ENCODE peak calls at places on chromosome 22, in six cellular contexts. Z, W, P, N, E and A are unnamed samples.

GRCh38 chr22:29377979-29378378 is 10.4 kb downstream of the AP1B1 start:
- DNase-seq in Z (no peak), W (peak), P (no peak), N (no peak), E (no peak), A (no peak)

GRCh38 chr22:20016734-20017621 is at the start of gene ARVCF:
- DNase-seq in Z (peak), W (peak), P (peak), N (peak), E (peak), A (peak)

GRCh38 chr22:23357028-23357427 is 176.7 kb downstream of the BCR start:
- DNase-seq in Z (no peak), W (no peak), P (no peak), N (no peak), E (no peak), A (no peak)

GRCh38 chr22:45671783-45672563 is at the start of gene ATXN10:
- DNase-seq in Z (peak), W (peak), P (peak), N (peak), E (no peak), A (peak)

GRCh38 chr22:27088026-27088425 is 430.6 kb downstream of the MIAT start:
- DNase-seq in Z (peak), W (no peak), P (no peak), N (peak), E (no peak), A (no peak)

GRCh38 chr22:29784451-29785361 is 17.5 kb downstream of the UQCR10 start:
- DNase-seq in Z (peak), W (peak), P (peak), N (peak), E (no peak), A (peak)

GRCh38 chr22:35457729-35458546 is 58.0 kb downstream of the MCM5 start:
- DNase-seq in Z (no peak), W (no peak), P (no peak), N (peak), E (no peak), A (no peak)

GRCh38 chr22:46587067-46587471 is 33.1 kb upstream of the GRAMD4 start:
- DNase-seq in Z (no peak), W (no peak), P (no peak), N (no peak), E (no peak), A (no peak)

GRCh38 chr22:24706732-24707476 is 67.6 kb downstream of the PIWIL3 start:
- DNase-seq in Z (no peak), W (no peak), P (no peak), N (no peak), E (no peak), A (no peak)

GRCh38 chr22:40345271-40345670 is 1.0 kb upstream of the ADSL start:
- DNase-seq in Z (peak), W (no peak), P (no peak), N (peak), E (no peak), A (peak)
- H3K4me3 ChIP-seq in Z (peak), W (no peak), P (peak), N (no peak), E (peak), A (peak)

GRCh38 chr22:49094858-49095257 is 732.8 kb downstream of the BRD1 start:
- DNase-seq in Z (no peak), W (no peak), P (no peak), N (no peak), E (no peak), A (no peak)
- TF ChIP-seq CTCF in Z (no peak), W (no peak), P (no peak), N (no peak), E (no peak), A (no peak)

GRCh38 chr22:39242809-39243442 is 1.9 kb downstream of the PDGFB start:
- DNase-seq in Z (no peak), W (peak), P (no peak), N (no peak), E (no peak), A (no peak)
- H3K4me3 ChIP-seq in Z (no peak), W (peak), P (peak), N (peak), E (no peak), A (peak)

GRCh38 chr22:42553475-42554361 is at the start of gene SERHL2:
- DNase-seq in Z (peak), W (peak), P (peak), N (peak), E (peak), A (peak)

GRCh38 chr22:42547562-42547961 is 6.2 kb upstream of the SERHL2 start:
- DNase-seq in Z (no peak), W (no peak), P (no peak), N (no peak), E (no peak), A (no peak)

GRCh38 chr22:42548597-42549328 is 5.0 kb upstream of the SERHL2 start:
- DNase-seq in Z (no peak), W (no peak), P (no peak), N (no peak), E (no peak), A (no peak)

GRCh38 chr22:42544686-42545085 is 9.1 kb upstream of the SERHL2 start:
- DNase-seq in Z (peak), W (no peak), P (no peak), N (peak), E (no peak), A (peak)

GRCh38 chr22:42549329-42550060 is 4.3 kb upstream of the SERHL2 start:
- DNase-seq in Z (no peak), W (no peak), P (no peak), N (no peak), E (no peak), A (no peak)
- TF ChIP-seq CTCF in Z (no peak), W (no peak), P (no peak), N (no peak), E (no peak), A (no peak)

GRCh38 chr22:21568207-21569075 is 927 bp downstream of the UBE2L3 start:
- DNase-seq in Z (peak), W (peak), P (peak), N (peak), E (no peak), A (peak)

GRCh38 chr22:21569459-21570161 is 2.1 kb downstream of the UBE2L3 start:
- DNase-seq in Z (no peak), W (no peak), P (no peak), N (no peak), E (no peak), A (no peak)

GRCh38 chr22:21567456-21568206 is at the start of gene UBE2L3:
- DNase-seq in Z (peak), W (peak), P (peak), N (peak), E (peak), A (peak)

GRCh38 chr22:21571679-21572078 is 4.2 kb downstream of the UBE2L3 start:
- DNase-seq in Z (no peak), W (no peak), P (no peak), N (no peak), E (no peak), A (no peak)

GRCh38 chr22:21570398-21570797 is 2.9 kb downstream of the UBE2L3 start:
- DNase-seq in Z (no peak), W (no peak), P (no peak), N (no peak), E (no peak), A (no peak)
- H3K4me3 ChIP-seq in Z (no peak), W (no peak), P (no peak), N (no peak), E (no peak), A (no peak)

GRCh38 chr22:42820075-42820763 is 36.9 kb downstream of the ARFGAP3 start:
- DNase-seq in Z (peak), W (no peak), P (no peak), N (peak), E (peak), A (peak)
- TF ChIP-seq CTCF in Z (peak), W (peak), P (peak), N (peak), E (peak), A (peak)

GRCh38 chr22:50199251-50199721 is 1.5 kb upstream of the SELENOO start:
- DNase-seq in Z (no peak), W (no peak), P (no peak), N (no peak), E (no peak), A (no peak)
- H3K4me3 ChIP-seq in Z (no peak), W (no peak), P (peak), N (no peak), E (no peak), A (no peak)